ENCODE peak calls at places on chromosomes 4 and X, in four cellular contexts. One of them, this sample, is unnamed.

GRCh38 chrX:36266155-36266554 is 346.6 kb downstream of the CFAP47 start:
- DNase-seq in HepG2: no peak
- DNase-seq in A549: no peak
- DNase-seq in SK-N-SH: no peak
- DNase-seq in this sample: no peak

GRCh38 chr4:146525754-146526153 is 4.0 kb upstream of the SLC10A7 start:
- DNase-seq in HepG2: no peak
- DNase-seq in SK-N-SH: no peak
- DNase-seq in A549: no peak
- DNase-seq in this sample: no peak

GRCh38 chrX:47628980-47629379 is 750 bp downstream of the CFP start:
- DNase-seq in A549: no peak
- DNase-seq in HepG2: no peak
- DNase-seq in SK-N-SH: no peak
- DNase-seq in this sample: no peak

GRCh38 chrX:48306175-48306574 is 50.3 kb downstream of the SSX3 start:
- DNase-seq in A549: no peak
- DNase-seq in SK-N-SH: no peak
- DNase-seq in HepG2: no peak
- DNase-seq in this sample: no peak

GRCh38 chr4:168503652-168504362 is 7.0 kb downstream of the PALLD start:
- DNase-seq in A549: no peak
- DNase-seq in HepG2: no peak
- DNase-seq in SK-N-SH: no peak
- DNase-seq in this sample: no peak

GRCh38 chr4:124000233-124000632 is 603.6 kb downstream of the SPRY1 start:
- DNase-seq in HepG2: no peak
- DNase-seq in A549: no peak
- DNase-seq in SK-N-SH: no peak
- DNase-seq in this sample: no peak

GRCh38 chrX:18833071-18833731 is 125.8 kb downstream of the PPEF1 start:
- DNase-seq in A549: no peak
- DNase-seq in SK-N-SH: peak; percentile 59
- DNase-seq in HepG2: no peak
- DNase-seq in this sample: no peak

GRCh38 chr4:102438396-102438795 is 62.8 kb upstream of the NFKB1 start:
- DNase-seq in A549: peak; percentile 6
- DNase-seq in HepG2: no peak
- DNase-seq in SK-N-SH: no peak
- DNase-seq in this sample: no peak

GRCh38 chr4:121951570-121952110 is at the start of gene TRPC3:
- DNase-seq in HepG2: no peak
- DNase-seq in A549: no peak
- DNase-seq in SK-N-SH: peak; percentile 69
- DNase-seq in this sample: no peak

GRCh38 chrX:153871946-153872878 is 13.8 kb downstream of the L1CAM start:
- DNase-seq in HepG2: no peak
- DNase-seq in SK-N-SH: peak; percentile 23
- DNase-seq in A549: no peak
- DNase-seq in this sample: no peak

GRCh38 chr4:97016186-97016945 is 1126.9 kb downstream of the STPG2 start:
- DNase-seq in SK-N-SH: no peak
- DNase-seq in A549: no peak
- DNase-seq in HepG2: no peak
- DNase-seq in this sample: no peak

GRCh38 chrX:47579537-47579936 is 2.7 kb upstream of the TIMP1 start:
- DNase-seq in A549: peak; percentile 10
- DNase-seq in SK-N-SH: no peak
- DNase-seq in HepG2: no peak
- DNase-seq in this sample: no peak

GRCh38 chr4:149176019-149176418 is 639.6 kb downstream of the IQCM start:
- DNase-seq in A549: no peak
- DNase-seq in HepG2: peak; percentile 7
- DNase-seq in SK-N-SH: no peak
- DNase-seq in this sample: no peak

GRCh38 chrX:105314468-105314867 is 94.0 kb upstream of the TEX13A start:
- DNase-seq in A549: no peak
- DNase-seq in HepG2: no peak
- DNase-seq in SK-N-SH: no peak
- DNase-seq in this sample: no peak

GRCh38 chr4:53889335-53890084 is 174.9 kb downstream of the CHIC2 start:
- DNase-seq in SK-N-SH: peak; percentile 30
- DNase-seq in HepG2: no peak
- DNase-seq in A549: no peak
- DNase-seq in this sample: no peak

GRCh38 chr4:156971623-156972369 is at the start of gene PDGFC:
- DNase-seq in SK-N-SH: peak; percentile 80
- DNase-seq in A549: peak; percentile 55
- DNase-seq in HepG2: peak; percentile 63
- DNase-seq in this sample: no peak

GRCh38 chr4:142354794-142355416 is 491.2 kb downstream of the INPP4B start:
- DNase-seq in SK-N-SH: no peak
- DNase-seq in HepG2: no peak
- DNase-seq in A549: no peak
- DNase-seq in this sample: no peak

GRCh38 chr4:80232707-80233370 is 33.6 kb upstream of the FGF5 start:
- DNase-seq in SK-N-SH: no peak
- DNase-seq in A549: no peak
- DNase-seq in HepG2: no peak
- DNase-seq in this sample: no peak

GRCh38 chr4:109207060-109207459 is 95.4 kb downstream of the COL25A1 start:
- DNase-seq in A549: no peak
- DNase-seq in SK-N-SH: peak; percentile 0
- DNase-seq in HepG2: no peak
- DNase-seq in this sample: no peak

GRCh38 chr4:99395595-99396364 is 39.4 kb downstream of the ADH7 start:
- DNase-seq in HepG2: no peak
- DNase-seq in SK-N-SH: no peak
- DNase-seq in A549: no peak
- DNase-seq in this sample: no peak

GRCh38 chr4:177128306-177128705 is 181.4 kb upstream of the NEIL3 start:
- DNase-seq in A549: no peak
- DNase-seq in SK-N-SH: no peak
- DNase-seq in HepG2: no peak
- DNase-seq in this sample: no peak

GRCh38 chr4:145487626-145488025 is 6.0 kb downstream of the SMAD1 start:
- DNase-seq in A549: no peak
- DNase-seq in HepG2: no peak
- DNase-seq in SK-N-SH: no peak
- DNase-seq in this sample: peak; percentile 71

GRCh38 chr4:111923786-111924185 is 221.5 kb upstream of the FAM241A start:
- DNase-seq in HepG2: no peak
- DNase-seq in SK-N-SH: no peak
- DNase-seq in A549: no peak
- DNase-seq in this sample: no peak

GRCh38 chr4:182574706-182575105 is 331.5 kb downstream of the TENM3 start:
- DNase-seq in HepG2: no peak
- DNase-seq in SK-N-SH: peak; percentile 26
- DNase-seq in A549: no peak
- DNase-seq in this sample: no peak

GRCh38 chrX:42714981-42715688 is 62.8 kb downstream of the PPP1R2C start:
- DNase-seq in SK-N-SH: peak; percentile 25
- DNase-seq in HepG2: peak; percentile 14
- DNase-seq in A549: peak; percentile 20
- DNase-seq in this sample: no peak

GRCh38 chrX:73930300-73930699 is 367.3 kb downstream of the CHIC1 start:
- DNase-seq in A549: no peak
- DNase-seq in HepG2: no peak
- DNase-seq in SK-N-SH: no peak
- DNase-seq in this sample: no peak

GRCh38 chr4:2060578-2061207 is 1.6 kb downstream of the NAT8L start:
- DNase-seq in HepG2: no peak
- DNase-seq in A549: no peak
- DNase-seq in SK-N-SH: peak; percentile 56
- DNase-seq in this sample: no peak

GRCh38 chr4:152747444-152747843 is 32.1 kb downstream of the TIGD4 start:
- DNase-seq in A549: no peak
- DNase-seq in HepG2: no peak
- DNase-seq in SK-N-SH: no peak
- DNase-seq in this sample: no peak

GRCh38 chrX:17964871-17965270 is 103.8 kb upstream of the RAI2 start:
- DNase-seq in SK-N-SH: no peak
- DNase-seq in A549: no peak
- DNase-seq in HepG2: no peak
- DNase-seq in this sample: no peak

GRCh38 chr4:177194906-177195305 is 114.8 kb upstream of the NEIL3 start:
- DNase-seq in HepG2: no peak
- DNase-seq in SK-N-SH: no peak
- DNase-seq in A549: no peak
- DNase-seq in this sample: no peak

GRCh38 chr4:51831133-51831532 is 11.8 kb upstream of the DCUN1D4 start:
- DNase-seq in HepG2: peak; percentile 46
- DNase-seq in SK-N-SH: peak; percentile 36
- DNase-seq in A549: no peak
- DNase-seq in this sample: no peak

GRCh38 chr4:107044170-107044569 is 8.1 kb upstream of the DKK2 start:
- DNase-seq in SK-N-SH: no peak
- DNase-seq in A549: no peak
- DNase-seq in HepG2: no peak
- DNase-seq in this sample: no peak

GRCh38 chr4:128725405-128725804 is 84.1 kb upstream of the JADE1 start:
- DNase-seq in SK-N-SH: no peak
- DNase-seq in A549: no peak
- DNase-seq in HepG2: peak; percentile 61
- DNase-seq in this sample: no peak

GRCh38 chr4:1678244-1678643 is 5.9 kb downstream of the FAM53A start:
- DNase-seq in HepG2: peak; percentile 35
- DNase-seq in A549: no peak
- DNase-seq in SK-N-SH: no peak
- DNase-seq in this sample: no peak

GRCh38 chr4:55903577-55903976 is 45.2 kb upstream of the CEP135 start:
- DNase-seq in HepG2: no peak
- DNase-seq in SK-N-SH: peak; percentile 49
- DNase-seq in A549: no peak
- DNase-seq in this sample: no peak

GRCh38 chr4:86924805-86925204 is 10.0 kb upstream of the AFF1 start:
- DNase-seq in HepG2: peak; percentile 31
- DNase-seq in A549: no peak
- DNase-seq in SK-N-SH: no peak
- DNase-seq in this sample: no peak

DNA sequence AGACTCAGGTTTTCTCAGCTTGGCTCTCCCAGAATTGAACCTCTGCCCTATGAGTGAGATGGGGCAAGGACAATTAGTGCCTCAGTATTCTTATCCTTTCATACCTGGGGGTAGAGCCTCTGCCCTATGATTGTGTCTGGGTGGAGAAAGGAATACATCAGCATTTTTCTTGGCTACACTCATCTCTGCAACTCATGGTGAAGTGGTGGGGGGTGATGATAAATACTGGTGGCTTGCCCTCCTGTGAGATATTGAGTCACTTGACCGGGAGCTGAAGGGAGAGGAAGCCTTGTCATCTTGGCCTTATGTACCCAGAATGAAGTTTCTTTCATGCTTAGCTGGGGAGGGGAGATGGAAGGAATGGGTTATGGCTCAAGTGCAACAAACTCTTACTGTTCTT is 71.3 kb upstream of the ENOX2 start:
- DNase-seq in A549: no peak
- DNase-seq in HepG2: no peak
- DNase-seq in SK-N-SH: no peak
- DNase-seq in this sample: no peak
- TF ChIP-seq PBX3 in A549: no peak
- TF ChIP-seq PBX3 in HepG2: no peak
- TF ChIP-seq PBX3 in SK-N-SH: no peak
- TF ChIP-seq PBX3 in this sample: no peak

GRCh38 chr4:118716304-118716703 is 31.1 kb downstream of the METTL14 start:
- DNase-seq in SK-N-SH: no peak
- DNase-seq in A549: no peak
- DNase-seq in HepG2: no peak
- DNase-seq in this sample: no peak
- TF ChIP-seq PBX3 in SK-N-SH: no peak
- TF ChIP-seq PBX3 in A549: no peak
- TF ChIP-seq PBX3 in HepG2: no peak
- TF ChIP-seq PBX3 in this sample: no peak

GRCh38 chrX:120023259-120023658 is 54.2 kb downstream of the RHOXF2B start:
- DNase-seq in SK-N-SH: no peak
- DNase-seq in HepG2: no peak
- DNase-seq in A549: no peak
- DNase-seq in this sample: no peak
- TF ChIP-seq PBX3 in SK-N-SH: no peak
- TF ChIP-seq PBX3 in HepG2: no peak
- TF ChIP-seq PBX3 in A549: no peak
- TF ChIP-seq PBX3 in this sample: no peak

DNA sequence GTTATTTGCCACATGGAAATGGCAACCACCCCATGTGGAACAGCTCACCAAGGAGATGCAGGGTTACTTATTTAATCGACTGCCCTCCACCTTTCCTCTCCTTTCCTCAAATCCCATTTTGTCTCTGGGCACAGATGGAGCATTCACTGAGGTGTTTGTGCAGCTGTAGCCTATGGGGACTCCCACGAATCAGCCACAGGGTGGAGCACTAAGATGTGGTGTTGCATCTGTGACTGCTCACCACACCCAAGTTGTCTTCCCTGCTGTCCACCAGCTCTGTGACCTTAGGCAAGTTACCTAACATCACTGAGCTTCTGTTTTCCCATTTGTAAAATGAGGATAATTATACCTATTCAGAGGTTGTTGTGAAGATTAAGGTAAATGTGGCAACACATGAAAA is 252.4 kb upstream of the CPEB2 start:
- DNase-seq in SK-N-SH: peak; percentile 8
- DNase-seq in HepG2: no peak
- DNase-seq in A549: no peak
- DNase-seq in this sample: no peak
- TF ChIP-seq PBX3 in SK-N-SH: no peak
- TF ChIP-seq PBX3 in HepG2: no peak
- TF ChIP-seq PBX3 in A549: no peak
- TF ChIP-seq PBX3 in this sample: no peak

DNA sequence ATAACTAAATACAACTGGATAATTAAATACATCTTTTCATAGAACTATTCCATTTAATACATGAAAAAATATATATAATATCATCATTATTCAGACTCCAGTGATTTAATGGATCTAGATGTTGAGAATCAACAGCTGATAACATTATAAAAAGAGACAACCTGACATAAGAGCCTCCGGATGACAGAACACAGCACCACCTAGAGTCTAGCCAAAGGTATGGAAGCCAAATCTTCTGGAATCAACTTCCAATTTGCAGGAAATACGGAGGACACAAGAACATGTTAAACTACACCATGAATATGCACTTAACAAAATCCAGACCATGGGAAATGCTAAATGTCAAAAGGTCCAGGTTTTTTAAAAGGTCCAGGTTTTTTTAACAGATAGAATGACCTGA is 55.0 kb downstream of the LRBA start:
- DNase-seq in A549: peak; percentile 10
- DNase-seq in HepG2: peak; percentile 35
- DNase-seq in SK-N-SH: peak; percentile 41
- DNase-seq in this sample: no peak
- TF ChIP-seq PBX3 in A549: no peak
- TF ChIP-seq PBX3 in HepG2: no peak
- TF ChIP-seq PBX3 in SK-N-SH: no peak
- TF ChIP-seq PBX3 in this sample: no peak

DNA sequence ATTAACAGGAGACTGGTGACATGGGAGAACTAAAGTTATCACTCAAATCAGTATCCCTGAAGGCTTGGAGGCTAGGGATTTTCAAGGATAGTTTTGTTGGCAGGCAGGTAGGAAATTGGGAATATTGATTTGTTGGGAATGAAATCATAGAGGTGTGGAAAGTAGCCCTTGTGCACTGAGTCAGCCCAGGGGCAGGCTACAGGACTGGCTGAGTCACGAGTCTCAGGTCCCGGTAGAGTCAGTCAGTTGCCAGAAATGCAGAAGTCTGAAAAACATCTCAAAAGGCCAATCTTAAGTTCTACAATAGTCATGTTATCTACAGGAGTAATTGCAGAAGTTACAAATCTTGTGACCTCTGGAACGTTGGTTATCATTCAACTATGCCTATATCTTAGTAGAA is 153.1 kb downstream of the GC start:
- DNase-seq in HepG2: no peak
- DNase-seq in A549: no peak
- DNase-seq in SK-N-SH: no peak
- DNase-seq in this sample: no peak
- TF ChIP-seq PBX3 in HepG2: no peak
- TF ChIP-seq PBX3 in A549: no peak
- TF ChIP-seq PBX3 in SK-N-SH: no peak
- TF ChIP-seq PBX3 in this sample: no peak